ENCODE peak calls at places on chromosomes 12 and 14, in five cellular contexts. P is AG10803, B is AG04450, L is RPMI7951, H is neural crest cell. S is an unnamed sample.

GRCh38 chr12:125852679-125853078 is 787.4 kb downstream of the AACS start:
- DNase-seq in L (no peak), P (no peak), B (no peak), H (no peak), S (no peak)

GRCh38 chr14:100525615-100526014 is 61.6 kb downstream of the BEGAIN start:
- DNase-seq in B (no peak), H (no peak), P (no peak), L (no peak), S (peak)

GRCh38 chr12:26434299-26434915 is 239.0 kb downstream of the SSPN start:
- DNase-seq in B (peak), H (no peak), L (peak), P (peak), S (no peak)

GRCh38 chr14:103545915-103546650 is 16.4 kb downstream of the BAG5 start:
- DNase-seq in H (no peak), P (no peak), L (no peak), B (no peak), S (peak)

GRCh38 chr12:46702581-46703344 is 123.0 kb downstream of the SLC38A4 start:
- DNase-seq in H (no peak), L (peak), P (peak), B (no peak), S (no peak)

GRCh38 chr14:57182760-57183503 is 85.8 kb downstream of the EXOC5 start:
- DNase-seq in H (no peak), P (no peak), B (no peak), L (peak), S (no peak)

GRCh38 chr12:91367234-91367849 is 184.7 kb upstream of the DCN start:
- DNase-seq in P (peak), B (no peak), L (peak), H (no peak), S (no peak)

GRCh38 chr14:54048736-54049135 is 92.1 kb upstream of the BMP4 start:
- DNase-seq in H (no peak), P (no peak), L (no peak), B (no peak), S (no peak)

GRCh38 chr12:109777544-109777943 is 55.7 kb downstream of the TRPV4 start:
- DNase-seq in B (no peak), P (peak), H (no peak), L (peak), S (peak)

GRCh38 chr14:100526632-100527031 is 60.6 kb downstream of the BEGAIN start:
- DNase-seq in L (no peak), B (no peak), P (no peak), H (no peak), S (peak)

GRCh38 chr12:3252416-3252815 is 175.2 kb downstream of the TSPAN9 start:
- DNase-seq in P (peak), B (peak), H (no peak), L (no peak), S (peak)

GRCh38 chr14:98136420-98136819 is 1135.6 kb downstream of the BCL11B start:
- DNase-seq in L (no peak), H (no peak), B (no peak), P (no peak), S (no peak)

GRCh38 chr12:47636908-47637780 is 68.7 kb downstream of the RPAP3 start:
- DNase-seq in L (peak), P (no peak), H (peak), B (no peak), S (no peak)

GRCh38 chr12:120238224-120238616 is 27.3 kb downstream of the PXN start:
- DNase-seq in P (no peak), B (no peak), H (no peak), L (no peak), S (peak)